ENCODE peak calls at places on chromosomes 7 and 10, in four cellular contexts. C is hepatocyte, Y is lower lobe of right lung, H is right lobe of liver. R is an unnamed sample.
A peak's percentile ranks its signal among the peaks of the same experiment; 100 is the strongest.

GRCh38 chr7:100091411-100092181 is 2.8 kb downstream of the COPS6 start:
- DNase-seq in C (no peak), H (no peak), Y (no peak), R (no peak)

GRCh38 chr7:114100810-114101209 is 182.0 kb upstream of the PPP1R3A start:
- DNase-seq in C (peak; percentile 8), H (no peak), Y (no peak), R (no peak)

GRCh38 chr7:116955801-116956514 is 2.7 kb downstream of the ST7 start:
- DNase-seq in H (no peak), Y (no peak), C (no peak), R (no peak)

GRCh38 chr7:74312418-74313021 is 23.3 kb downstream of the CLIP2 start:
- DNase-seq in H (no peak), Y (no peak), C (no peak), R (no peak)

GRCh38 chr10:986881-987634 is 1.2 kb upstream of the GTPBP4 start:
- DNase-seq in H (no peak), C (no peak), Y (no peak), R (no peak)

GRCh38 chr7:1535695-1536094 is 5.2 kb downstream of the MAFK start:
- DNase-seq in H (peak; percentile 24), Y (no peak), C (no peak), R (no peak)

GRCh38 chr7:1076184-1077072 is 11.5 kb upstream of the GPER1 start:
- DNase-seq in C (no peak), Y (no peak), H (no peak), R (no peak)

GRCh38 chr7:79709574-79710409 is 256.3 kb upstream of the MAGI2 start:
- DNase-seq in Y (no peak), H (no peak), C (no peak), R (no peak)

GRCh38 chr10:34280599-34281374 is 534.3 kb downstream of the PARD3 start:
- DNase-seq in C (peak; percentile 61), Y (no peak), H (no peak), R (peak; percentile 25)

GRCh38 chr7:33933611-33934281 is 28.4 kb downstream of the BMPER start:
- DNase-seq in Y (no peak), C (no peak), H (no peak), R (no peak)

GRCh38 chr7:123271231-123271630 is 71.5 kb upstream of the SLC13A1 start:
- DNase-seq in C (peak; percentile 23), Y (no peak), H (no peak), R (no peak)

GRCh38 chr7:128830231-128831177 is at the start of gene FLNC:
- DNase-seq in C (peak; percentile 87), Y (no peak), H (peak; percentile 48), R (no peak)

GRCh38 chr7:129168219-129168991 is 20.0 kb upstream of the SMO start:
- DNase-seq in H (no peak), C (peak; percentile 22), Y (no peak), R (no peak)

GRCh38 chr7:106022193-106022821 is 59.2 kb downstream of the CDHR3 start:
- DNase-seq in Y (no peak), H (no peak), C (no peak), R (no peak)

GRCh38 chr7:42736931-42737330 is 174.9 kb downstream of the C7orf25 start:
- DNase-seq in Y (no peak), C (no peak), H (no peak), R (no peak)

GRCh38 chr10:17250736-17251135 is 22.7 kb downstream of the VIM start:
- DNase-seq in Y (no peak), H (no peak), C (no peak), R (no peak)

GRCh38 chr10:107043461-107043860 is 121.0 kb downstream of the SORCS1 start:
- DNase-seq in H (no peak), C (no peak), Y (no peak), R (no peak)

GRCh38 chr7:12653127-12653917 is 34.1 kb upstream of the ARL4A start:
- DNase-seq in C (no peak), Y (no peak), H (no peak), R (no peak)

GRCh38 chr7:20310963-20311742 is 19.5 kb upstream of the ITGB8 start:
- DNase-seq in Y (no peak), C (peak; percentile 60), H (no peak), R (no peak)

GRCh38 chr10:131536676-131537075 is 225.2 kb upstream of the TCERG1L start:
- DNase-seq in H (no peak), Y (no peak), C (no peak), R (no peak)

GRCh38 chr10:96614515-96614914 is 27.7 kb upstream of the TM9SF3 start:
- DNase-seq in H (no peak), Y (no peak), C (peak; percentile 34), R (no peak)

GRCh38 chr7:43905209-43905946 is 1.0 kb downstream of the URGCP start:
- DNase-seq in Y (no peak), H (peak; percentile 77), C (peak; percentile 81), R (peak; percentile 27)

GRCh38 chr10:27512548-27512947 is 8.4 kb downstream of the RAB18 start:
- DNase-seq in Y (no peak), C (no peak), H (no peak), R (no peak)

DNA sequence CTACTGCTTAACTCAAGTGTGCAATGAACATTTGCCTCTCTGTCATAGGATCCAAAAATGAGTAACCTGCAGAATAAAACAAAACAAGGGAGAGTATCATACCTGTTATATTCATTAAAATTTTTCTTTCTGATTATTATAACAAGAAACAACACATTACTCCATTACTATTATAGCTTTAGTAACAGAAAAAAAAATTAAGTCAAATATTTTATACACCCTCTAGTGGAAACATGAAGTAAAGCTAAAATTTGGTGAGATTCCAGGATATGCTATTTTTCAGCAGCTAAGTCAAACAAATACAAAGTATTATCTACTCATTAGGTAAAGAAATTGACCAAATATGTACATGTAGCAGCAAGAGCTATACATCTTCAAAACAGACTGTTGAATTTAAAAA is 56.3 kb downstream of the PDZD8 start:
- DNase-seq in C (no peak), Y (no peak), H (no peak), R (no peak)
- TF ChIP-seq CTCF in C (peak; percentile 37), Y (peak; percentile 26), H (peak; percentile 20), R (no peak)

GRCh38 chr7:134701272-134701671 is 54.6 kb downstream of the BPGM start:
- DNase-seq in H (no peak), Y (no peak), C (no peak), R (no peak)
- TF ChIP-seq CTCF in H (peak; percentile 15), Y (peak; percentile 29), C (no peak), R (no peak)

DNA sequence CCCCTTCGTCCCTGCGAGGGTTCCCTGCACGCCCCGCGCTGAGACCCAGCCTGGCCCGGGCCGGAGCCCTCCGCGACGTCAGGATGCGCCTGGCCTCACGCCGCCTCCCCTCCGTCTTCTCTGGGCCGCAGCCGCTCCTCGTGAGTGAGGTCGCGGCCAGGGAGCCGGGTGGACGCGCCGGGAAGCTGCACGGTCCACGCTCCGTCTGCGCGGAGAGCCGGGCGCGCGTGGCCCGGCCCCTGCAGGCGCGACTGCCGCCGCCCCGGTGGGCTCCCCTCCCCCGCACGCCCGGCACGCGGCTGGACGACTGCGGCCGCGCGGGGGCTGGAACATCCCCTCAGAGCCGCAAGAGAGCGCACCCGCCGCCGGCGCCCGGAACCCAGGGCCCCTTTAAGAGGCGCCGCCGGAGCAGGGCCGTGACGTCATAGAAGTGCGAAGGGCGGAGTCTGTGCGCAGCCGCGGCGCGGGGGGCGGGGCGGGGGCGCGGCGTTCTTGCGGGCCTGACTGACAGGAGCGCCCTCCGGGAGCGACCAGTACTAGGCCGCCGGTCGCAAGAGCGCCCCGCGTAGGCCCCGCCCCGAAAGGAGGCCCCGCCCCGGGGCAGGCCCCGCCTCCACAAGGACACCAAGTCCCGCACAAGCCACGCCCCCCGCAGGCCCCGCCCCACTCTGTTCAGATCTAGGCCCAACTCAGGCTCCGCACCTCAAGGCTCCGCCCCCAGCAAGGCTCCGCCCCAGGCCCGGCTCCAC is 449 bp upstream of the INPP5A start:
- DNase-seq in Y (peak; percentile 100), C (peak; percentile 100), H (peak; percentile 100), R (peak; percentile 100)
- TF ChIP-seq CTCF in Y (peak; percentile 42), C (peak; percentile 23), H (peak; percentile 29), R (no peak)

GRCh38 chr10:79239930-79240713 is 107.1 kb upstream of the PPIF start:
- DNase-seq in C (peak; percentile 40), H (no peak), Y (peak; percentile 67), R (no peak)
- TF ChIP-seq CTCF in C (no peak), H (no peak), Y (no peak), R (no peak)

DNA sequence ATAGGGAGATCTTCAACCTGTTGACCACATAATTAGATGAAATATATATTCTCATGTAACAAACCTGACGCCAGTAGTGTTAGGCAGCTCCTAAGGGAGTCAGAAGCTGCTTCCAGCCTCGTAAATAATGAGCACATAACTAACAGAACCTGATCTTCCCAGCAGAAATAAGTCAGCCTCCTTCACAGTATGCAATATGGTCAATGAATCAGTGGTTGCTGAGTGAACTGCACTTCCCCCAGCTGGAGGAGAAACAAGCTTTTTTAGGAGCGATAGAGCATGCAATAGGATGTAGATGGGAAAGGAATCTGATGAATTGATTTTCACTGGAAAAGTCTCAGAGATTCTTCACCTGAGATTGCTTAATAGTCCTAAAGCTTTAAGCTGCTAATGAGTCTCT is 337.2 kb upstream of the LRGUK start:
- DNase-seq in Y (no peak), C (no peak), H (no peak), R (no peak)
- TF ChIP-seq CTCF in Y (no peak), C (no peak), H (no peak), R (no peak)

GRCh38 chr10:16014469-16014868 is 154.2 kb upstream of the MINDY3 start:
- DNase-seq in Y (no peak), C (no peak), H (no peak), R (no peak)

GRCh38 chr10:16016688-16017087 is 156.4 kb upstream of the MINDY3 start:
- DNase-seq in C (no peak), Y (no peak), H (no peak), R (no peak)

GRCh38 chr10:16009736-16010259 is 149.5 kb upstream of the MINDY3 start:
- DNase-seq in C (no peak), Y (no peak), H (no peak), R (no peak)

DNA sequence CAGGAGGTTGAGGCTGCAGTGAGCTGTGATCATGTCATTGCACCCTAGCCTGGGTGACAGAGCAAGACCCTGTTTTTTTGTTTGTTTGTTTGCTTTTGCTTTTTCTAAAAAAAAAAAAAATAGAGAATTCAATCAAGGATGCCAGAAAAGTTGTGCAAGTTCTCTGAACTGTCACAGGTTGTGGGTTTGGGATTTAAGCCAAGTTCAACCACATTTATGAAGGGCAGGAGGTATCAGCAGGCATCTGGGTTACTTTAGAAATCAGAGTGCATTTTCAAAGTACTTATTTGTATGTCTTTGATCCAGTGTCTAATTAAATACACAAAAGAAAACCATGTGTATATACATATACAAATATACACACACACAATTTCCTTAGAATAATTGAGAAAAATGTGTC is 151.2 kb upstream of the MINDY3 start:
- DNase-seq in H (no peak), Y (no peak), C (no peak), R (no peak)
- TF ChIP-seq CTCF in H (no peak), Y (no peak), C (no peak), R (no peak)

GRCh38 chr10:37937864-37938263 is 38.6 kb downstream of the ZNF25 start:
- DNase-seq in Y (no peak), H (no peak), C (no peak), R (no peak)
- TF ChIP-seq CTCF in Y (no peak), H (no peak), C (no peak), R (no peak)